ENCODE peak calls at places on chromosomes 16 and 17, in seven cellular contexts. One of them, this sample, is unnamed.

GRCh38 chr16:1770328-1771071 is 843 bp downstream of the NME3 start:
- DNase-seq in mesendoderm: peak
- DNase-seq in mesenchymal stem cell: peak
- DNase-seq in neuronal stem cell: peak
- DNase-seq in H9: peak
- DNase-seq in IMR-90: peak
- DNase-seq in H1: no peak
- DNase-seq in this sample: peak

GRCh38 chr16:16048904-16049582 is 99.6 kb downstream of the ABCC1 start:
- DNase-seq in mesendoderm: peak
- DNase-seq in mesenchymal stem cell: no peak
- DNase-seq in IMR-90: no peak
- DNase-seq in neuronal stem cell: no peak
- DNase-seq in H9: no peak
- DNase-seq in H1: no peak
- DNase-seq in this sample: no peak

GRCh38 chr17:74126179-74126900 is 77.1 kb upstream of the RPL38 start:
- DNase-seq in H1: no peak
- DNase-seq in IMR-90: no peak
- DNase-seq in neuronal stem cell: no peak
- DNase-seq in H9: peak
- DNase-seq in mesenchymal stem cell: no peak
- DNase-seq in mesendoderm: no peak
- DNase-seq in this sample: no peak

GRCh38 chr17:79188048-79188447 is 113.4 kb downstream of the ENGASE start:
- DNase-seq in H9: peak
- DNase-seq in mesendoderm: peak
- DNase-seq in IMR-90: no peak
- DNase-seq in H1: peak
- DNase-seq in mesenchymal stem cell: no peak
- DNase-seq in neuronal stem cell: no peak
- DNase-seq in this sample: peak

GRCh38 chr17:68033636-68034451 is 1.7 kb upstream of the KPNA2 start:
- DNase-seq in IMR-90: peak
- DNase-seq in H9: peak
- DNase-seq in neuronal stem cell: peak
- DNase-seq in mesendoderm: peak
- DNase-seq in mesenchymal stem cell: peak
- DNase-seq in H1: peak
- DNase-seq in this sample: no peak

GRCh38 chr17:9872852-9873251 is 32.2 kb downstream of the RCVRN start:
- DNase-seq in H9: no peak
- DNase-seq in H1: no peak
- DNase-seq in IMR-90: no peak
- DNase-seq in mesendoderm: no peak
- DNase-seq in mesenchymal stem cell: no peak
- DNase-seq in neuronal stem cell: no peak
- DNase-seq in this sample: no peak

GRCh38 chr16:14110728-14111251 is 39.7 kb downstream of the MRTFB start:
- DNase-seq in H1: no peak
- DNase-seq in mesenchymal stem cell: no peak
- DNase-seq in IMR-90: no peak
- DNase-seq in mesendoderm: no peak
- DNase-seq in H9: no peak
- DNase-seq in neuronal stem cell: no peak
- DNase-seq in this sample: no peak

GRCh38 chr17:66177048-66177447 is 14.9 kb downstream of the CEP112 start:
- DNase-seq in IMR-90: no peak
- DNase-seq in H9: no peak
- DNase-seq in neuronal stem cell: no peak
- DNase-seq in H1: no peak
- DNase-seq in mesendoderm: no peak
- DNase-seq in mesenchymal stem cell: no peak
- DNase-seq in this sample: no peak

GRCh38 chr17:19644493-19645210 is 3.9 kb upstream of the ALDH3A2 start:
- DNase-seq in H9: no peak
- DNase-seq in IMR-90: no peak
- DNase-seq in mesendoderm: no peak
- DNase-seq in H1: no peak
- DNase-seq in neuronal stem cell: no peak
- DNase-seq in mesenchymal stem cell: no peak
- DNase-seq in this sample: peak

GRCh38 chr16:71565812-71566700 is 10.8 kb downstream of the TAT start:
- DNase-seq in mesenchymal stem cell: no peak
- DNase-seq in IMR-90: no peak
- DNase-seq in H1: no peak
- DNase-seq in mesendoderm: no peak
- DNase-seq in H9: no peak
- DNase-seq in neuronal stem cell: no peak
- DNase-seq in this sample: peak

GRCh38 chr17:41464173-41464572 is 3.0 kb downstream of the KRT32 start:
- DNase-seq in IMR-90: no peak
- DNase-seq in neuronal stem cell: no peak
- DNase-seq in H9: no peak
- DNase-seq in H1: no peak
- DNase-seq in mesenchymal stem cell: no peak
- DNase-seq in mesendoderm: no peak
- DNase-seq in this sample: no peak

GRCh38 chr17:36632916-36633846 is 31.8 kb downstream of the MRM1 start:
- DNase-seq in mesendoderm: peak
- DNase-seq in H9: peak
- DNase-seq in mesenchymal stem cell: no peak
- DNase-seq in neuronal stem cell: no peak
- DNase-seq in IMR-90: no peak
- DNase-seq in H1: no peak
- DNase-seq in this sample: no peak

GRCh38 chr17:33210240-33210639 is 82.9 kb downstream of the ASIC2 start:
- DNase-seq in mesenchymal stem cell: no peak
- DNase-seq in H1: no peak
- DNase-seq in neuronal stem cell: no peak
- DNase-seq in mesendoderm: no peak
- DNase-seq in H9: no peak
- DNase-seq in IMR-90: no peak
- DNase-seq in this sample: no peak

GRCh38 chr17:49002766-49003165 is 5.6 kb downstream of the IGF2BP1 start:
- DNase-seq in H1: no peak
- DNase-seq in neuronal stem cell: no peak
- DNase-seq in H9: no peak
- DNase-seq in mesenchymal stem cell: no peak
- DNase-seq in mesendoderm: no peak
- DNase-seq in IMR-90: no peak
- DNase-seq in this sample: no peak

GRCh38 chr16:66081967-66082366 is 284.5 kb upstream of the CDH5 start:
- DNase-seq in mesendoderm: peak
- DNase-seq in mesenchymal stem cell: peak
- DNase-seq in H1: peak
- DNase-seq in H9: peak
- DNase-seq in IMR-90: peak
- DNase-seq in neuronal stem cell: no peak
- DNase-seq in this sample: no peak

GRCh38 chr17:55549140-55549539 is 37.9 kb upstream of the SMIM36 start:
- DNase-seq in mesendoderm: peak
- DNase-seq in neuronal stem cell: no peak
- DNase-seq in IMR-90: no peak
- DNase-seq in H9: no peak
- DNase-seq in mesenchymal stem cell: peak
- DNase-seq in H1: no peak
- DNase-seq in this sample: peak
- H3K18ac ChIP-seq in mesendoderm: no peak
- H3K18ac ChIP-seq in neuronal stem cell: no peak
- H3K18ac ChIP-seq in IMR-90: no peak
- H3K18ac ChIP-seq in H9: no peak
- H3K18ac ChIP-seq in mesenchymal stem cell: no peak
- H3K18ac ChIP-seq in H1: no peak
- H3K18ac ChIP-seq in this sample: no peak

DNA sequence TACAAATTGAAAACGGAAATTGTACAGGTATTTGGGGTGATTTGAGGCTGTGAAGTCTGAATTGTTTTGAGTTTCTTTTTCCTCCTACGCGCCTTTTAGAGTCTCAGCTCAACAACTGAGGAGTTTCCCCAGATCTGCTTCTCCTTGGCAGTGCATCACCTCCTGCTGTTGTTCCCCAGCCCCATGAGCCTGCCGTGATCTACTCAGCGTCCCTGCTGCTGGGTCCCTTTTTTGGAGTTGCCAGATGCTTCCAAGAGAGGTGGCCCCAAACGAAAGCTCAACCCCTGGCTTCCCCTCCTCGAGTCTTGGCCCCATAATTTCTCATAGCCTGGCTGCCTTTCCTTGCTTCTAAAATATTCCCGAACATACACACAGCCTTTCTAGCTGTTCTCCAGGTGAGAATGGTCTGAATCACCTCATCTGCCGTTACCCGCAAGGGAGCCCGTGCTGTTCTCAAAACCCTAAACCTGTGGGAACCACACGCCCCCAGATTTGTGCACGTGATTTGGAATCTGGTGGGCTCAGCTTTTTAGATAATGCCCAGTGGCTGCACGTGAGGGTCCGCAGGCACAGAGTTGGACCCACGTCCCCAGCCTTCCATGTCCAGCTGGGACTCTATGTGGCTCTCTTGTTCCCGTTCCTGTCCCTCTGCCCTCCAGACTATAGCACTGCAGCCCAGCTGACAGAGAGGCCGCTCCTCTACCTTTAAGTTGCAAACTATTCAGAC is 179.1 kb upstream of the CHMP6 start:
- DNase-seq in neuronal stem cell: no peak
- DNase-seq in mesendoderm: no peak
- DNase-seq in H9: peak
- DNase-seq in mesenchymal stem cell: no peak
- DNase-seq in H1: no peak
- DNase-seq in IMR-90: no peak
- DNase-seq in this sample: no peak
- H3K18ac ChIP-seq in neuronal stem cell: no peak
- H3K18ac ChIP-seq in mesendoderm: no peak
- H3K18ac ChIP-seq in H9: no peak
- H3K18ac ChIP-seq in mesenchymal stem cell: no peak
- H3K18ac ChIP-seq in H1: no peak
- H3K18ac ChIP-seq in IMR-90: no peak
- H3K18ac ChIP-seq in this sample: no peak

GRCh38 chr17:6043405-6043804 is 26.8 kb upstream of the WSCD1 start:
- DNase-seq in neuronal stem cell: no peak
- DNase-seq in H1: no peak
- DNase-seq in H9: no peak
- DNase-seq in mesenchymal stem cell: no peak
- DNase-seq in mesendoderm: no peak
- DNase-seq in IMR-90: no peak
- DNase-seq in this sample: no peak

GRCh38 chr17:6045621-6046357 is 24.4 kb upstream of the WSCD1 start:
- DNase-seq in mesenchymal stem cell: no peak
- DNase-seq in H9: no peak
- DNase-seq in neuronal stem cell: no peak
- DNase-seq in IMR-90: no peak
- DNase-seq in H1: no peak
- DNase-seq in mesendoderm: peak
- DNase-seq in this sample: no peak

GRCh38 chr17:6046431-6046830 is 23.7 kb upstream of the WSCD1 start:
- DNase-seq in mesenchymal stem cell: no peak
- DNase-seq in neuronal stem cell: no peak
- DNase-seq in mesendoderm: no peak
- DNase-seq in IMR-90: no peak
- DNase-seq in H1: no peak
- DNase-seq in H9: no peak
- DNase-seq in this sample: no peak

GRCh38 chr17:6041261-6041660 is 28.9 kb upstream of the WSCD1 start:
- DNase-seq in IMR-90: no peak
- DNase-seq in H9: no peak
- DNase-seq in H1: no peak
- DNase-seq in mesendoderm: no peak
- DNase-seq in neuronal stem cell: no peak
- DNase-seq in mesenchymal stem cell: no peak
- DNase-seq in this sample: no peak

DNA sequence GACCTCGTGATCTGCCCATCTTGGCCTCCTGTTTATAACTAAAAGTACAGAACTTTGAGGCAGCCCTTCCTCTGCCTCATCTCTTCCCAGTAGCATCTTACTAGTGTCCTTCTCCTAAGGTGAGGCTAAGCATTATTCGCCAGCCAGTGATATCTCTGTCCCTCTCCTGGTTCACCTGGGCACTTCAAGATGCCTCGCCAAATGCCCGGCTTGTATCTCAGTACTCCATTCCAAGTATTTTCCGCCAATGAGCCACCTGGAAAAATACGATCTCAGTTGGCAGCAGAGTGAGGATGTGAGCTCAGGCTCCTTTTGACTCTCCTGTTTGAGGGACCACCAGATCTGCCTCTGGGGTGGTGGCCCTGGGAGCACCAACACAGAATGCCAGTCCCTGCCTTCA is 25.9 kb upstream of the WSCD1 start:
- DNase-seq in H1: no peak
- DNase-seq in IMR-90: no peak
- DNase-seq in H9: no peak
- DNase-seq in neuronal stem cell: no peak
- DNase-seq in mesenchymal stem cell: no peak
- DNase-seq in mesendoderm: no peak
- DNase-seq in this sample: no peak
- H3K18ac ChIP-seq in H1: no peak
- H3K18ac ChIP-seq in IMR-90: no peak
- H3K18ac ChIP-seq in H9: no peak
- H3K18ac ChIP-seq in neuronal stem cell: no peak
- H3K18ac ChIP-seq in mesenchymal stem cell: no peak
- H3K18ac ChIP-seq in mesendoderm: no peak
- H3K18ac ChIP-seq in this sample: no peak

GRCh38 chr16:87881327-87882200 is 12.3 kb upstream of the SLC7A5 start:
- DNase-seq in mesenchymal stem cell: no peak
- DNase-seq in H1: no peak
- DNase-seq in mesendoderm: no peak
- DNase-seq in neuronal stem cell: no peak
- DNase-seq in IMR-90: no peak
- DNase-seq in H9: no peak
- DNase-seq in this sample: no peak

GRCh38 chr16:87880117-87880696 is 10.9 kb upstream of the SLC7A5 start:
- DNase-seq in H9: no peak
- DNase-seq in mesenchymal stem cell: no peak
- DNase-seq in neuronal stem cell: no peak
- DNase-seq in mesendoderm: no peak
- DNase-seq in H1: no peak
- DNase-seq in IMR-90: no peak
- DNase-seq in this sample: no peak

GRCh38 chr16:87877942-87878507 is 8.7 kb upstream of the SLC7A5 start:
- DNase-seq in neuronal stem cell: no peak
- DNase-seq in H1: no peak
- DNase-seq in IMR-90: no peak
- DNase-seq in mesendoderm: no peak
- DNase-seq in H9: no peak
- DNase-seq in mesenchymal stem cell: no peak
- DNase-seq in this sample: peak

GRCh38 chr16:87878704-87879103 is 9.4 kb upstream of the SLC7A5 start:
- DNase-seq in H1: no peak
- DNase-seq in mesendoderm: no peak
- DNase-seq in IMR-90: no peak
- DNase-seq in mesenchymal stem cell: no peak
- DNase-seq in neuronal stem cell: no peak
- DNase-seq in H9: no peak
- DNase-seq in this sample: no peak

GRCh38 chr16:87882436-87883019 is 13.2 kb upstream of the SLC7A5 start:
- DNase-seq in neuronal stem cell: no peak
- DNase-seq in IMR-90: no peak
- DNase-seq in H9: no peak
- DNase-seq in mesendoderm: no peak
- DNase-seq in H1: no peak
- DNase-seq in mesenchymal stem cell: no peak
- DNase-seq in this sample: no peak
- H3K18ac ChIP-seq in neuronal stem cell: no peak
- H3K18ac ChIP-seq in IMR-90: no peak
- H3K18ac ChIP-seq in H9: no peak
- H3K18ac ChIP-seq in mesendoderm: no peak
- H3K18ac ChIP-seq in H1: no peak
- H3K18ac ChIP-seq in mesenchymal stem cell: no peak
- H3K18ac ChIP-seq in this sample: no peak